ENCODE peak calls at places on chromosome 9, in five cellular contexts. D is lower lobe of right lung, K is fibroblast of villous mesenchyme, N is colonic mucosa, A is uterus. W is an unnamed sample.

GRCh38 chr9:127138444-127138843 is 16.0 kb upstream of the ANGPTL2 start:
- DNase-seq in D (no peak), K (no peak), N (no peak), A (no peak), W (no peak)

GRCh38 chr9:126347911-126348760 is 21.5 kb downstream of the MVB12B start:
- DNase-seq in D (peak), K (no peak), N (peak), A (no peak), W (no peak)

GRCh38 chr9:92894711-92895362 is 17.0 kb upstream of the ZNF484 start:
- DNase-seq in D (no peak), K (no peak), N (no peak), A (no peak), W (no peak)

GRCh38 chr9:130114741-130115140 is 57.5 kb upstream of the NCS1 start:
- DNase-seq in D (no peak), K (peak), N (no peak), A (no peak), W (no peak)

GRCh38 chr9:4982720-4983482 is 2.2 kb upstream of the JAK2 start:
- DNase-seq in D (no peak), K (no peak), N (no peak), A (no peak), W (no peak)

GRCh38 chr9:69657269-69657668 is 14.9 kb downstream of the APBA1 start:
- DNase-seq in D (no peak), K (no peak), N (no peak), A (no peak), W (no peak)

GRCh38 chr9:18756712-18757125 is 276.3 kb downstream of the SAXO1 start:
- DNase-seq in D (no peak), K (no peak), N (no peak), A (no peak), W (peak)

GRCh38 chr9:126497673-126498255 is 116.0 kb upstream of the LMX1B start:
- DNase-seq in D (peak), K (no peak), N (no peak), A (no peak), W (no peak)

GRCh38 chr9:132877818-132878694 is at the start of gene AK8:
- DNase-seq in D (peak), K (peak), N (peak), A (peak), W (peak)

GRCh38 chr9:137665697-137666504 is 47.1 kb downstream of the EHMT1 start:
- DNase-seq in D (no peak), K (peak), N (no peak), A (peak), W (peak)

GRCh38 chr9:17824191-17824926 is 245.5 kb downstream of the SH3GL2 start:
- DNase-seq in D (no peak), K (no peak), N (no peak), A (no peak), W (peak)

GRCh38 chr9:85741112-85741874 is 461 bp downstream of the AGTPBP1 start:
- DNase-seq in D (peak), K (no peak), N (peak), A (no peak), W (peak)

GRCh38 chr9:123925820-123926219 is 4.1 kb downstream of the DENND1A start:
- DNase-seq in D (no peak), K (peak), N (no peak), A (no peak), W (no peak)

GRCh38 chr9:26502311-26502710 is 390.3 kb downstream of the CAAP1 start:
- DNase-seq in D (no peak), K (no peak), N (no peak), A (no peak), W (no peak)

GRCh38 chr9:21559402-21560280 is 77.5 kb upstream of the IFNE start:
- DNase-seq in D (peak), K (peak), N (peak), A (peak), W (peak)

GRCh38 chr9:95133351-95133724 is 184.2 kb downstream of the FANCC start:
- DNase-seq in D (no peak), K (peak), N (no peak), A (no peak), W (no peak)

GRCh38 chr9:90659626-90660364 is 17.2 kb upstream of the DIRAS2 start:
- DNase-seq in D (no peak), K (peak), N (no peak), A (no peak), W (peak)

GRCh38 chr9:129351642-129352151 is 173.6 kb upstream of the IER5L start:
- DNase-seq in D (no peak), K (no peak), N (no peak), A (no peak), W (no peak)

GRCh38 chr9:19181002-19181401 is 49.5 kb upstream of the DENND4C start:
- DNase-seq in D (no peak), K (peak), N (peak), A (no peak), W (no peak)

GRCh38 chr9:132800038-132800648 is 77.9 kb downstream of the AK8 start:
- DNase-seq in D (peak), K (peak), N (peak), A (peak), W (peak)

GRCh38 chr9:4541281-4541680 is 51.0 kb downstream of the SLC1A1 start:
- DNase-seq in D (no peak), K (no peak), N (no peak), A (no peak), W (no peak)

GRCh38 chr9:14258156-14258555 is 55.8 kb downstream of the NFIB start:
- DNase-seq in D (no peak), K (no peak), N (no peak), A (no peak), W (peak)

DNA sequence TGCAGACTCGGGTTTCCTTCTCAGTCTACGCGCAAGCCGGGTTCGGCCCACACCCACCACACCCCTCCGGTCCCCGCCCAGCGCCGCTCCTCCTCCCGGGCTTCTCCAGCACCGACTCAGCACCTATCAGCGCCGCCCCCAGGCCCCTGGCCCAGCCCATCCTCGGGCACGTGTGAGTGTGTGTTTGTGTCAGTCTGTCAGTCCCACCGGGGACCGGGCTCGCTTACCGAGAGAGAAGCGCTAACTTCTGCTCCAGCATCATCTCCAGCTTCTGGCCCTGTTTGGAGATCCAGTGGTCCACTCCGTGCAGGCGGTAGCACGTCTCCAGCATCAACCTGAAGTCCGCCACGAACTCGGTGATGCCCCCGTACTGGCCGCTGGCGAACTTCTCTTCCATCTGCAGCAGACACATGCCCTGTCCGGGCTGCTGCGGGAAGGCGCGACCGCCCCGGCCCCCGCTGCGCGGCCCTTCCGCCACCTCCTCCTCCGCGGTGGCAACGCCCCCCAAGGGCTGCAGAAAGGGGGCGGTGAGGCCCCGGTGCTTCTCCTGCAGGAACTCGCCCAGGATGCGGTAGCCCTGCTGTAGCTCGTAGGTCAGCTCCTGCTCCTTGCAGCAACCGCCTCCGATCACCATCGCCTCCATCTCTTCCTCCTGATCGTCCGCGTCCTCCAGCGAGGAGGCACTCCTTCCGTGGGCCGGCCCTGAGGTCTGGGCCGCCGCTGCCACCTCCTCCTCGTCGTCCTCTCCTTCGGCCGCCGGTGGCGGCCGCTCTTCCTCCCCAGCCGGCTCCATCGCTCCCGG is 8.3 kb downstream of the RANBP6 start:
- DNase-seq in D (peak), K (peak), N (peak), A (peak), W (peak)
- H3K4me3 ChIP-seq in D (peak), K (peak), N (peak), A (peak), W (peak)

GRCh38 chr9:37508834-37509206 is 23.1 kb downstream of the POLR1E start:
- DNase-seq in D (no peak), K (no peak), N (no peak), A (no peak), W (no peak)

GRCh38 chr9:37509536-37509935 is 23.8 kb downstream of the POLR1E start:
- DNase-seq in D (no peak), K (no peak), N (no peak), A (no peak), W (no peak)

GRCh38 chr9:37511006-37511714 is 25.4 kb downstream of the POLR1E start:
- DNase-seq in D (no peak), K (no peak), N (no peak), A (no peak), W (no peak)

GRCh38 chr9:37507586-37508134 is 21.9 kb downstream of the POLR1E start:
- DNase-seq in D (no peak), K (no peak), N (no peak), A (no peak), W (no peak)

DNA sequence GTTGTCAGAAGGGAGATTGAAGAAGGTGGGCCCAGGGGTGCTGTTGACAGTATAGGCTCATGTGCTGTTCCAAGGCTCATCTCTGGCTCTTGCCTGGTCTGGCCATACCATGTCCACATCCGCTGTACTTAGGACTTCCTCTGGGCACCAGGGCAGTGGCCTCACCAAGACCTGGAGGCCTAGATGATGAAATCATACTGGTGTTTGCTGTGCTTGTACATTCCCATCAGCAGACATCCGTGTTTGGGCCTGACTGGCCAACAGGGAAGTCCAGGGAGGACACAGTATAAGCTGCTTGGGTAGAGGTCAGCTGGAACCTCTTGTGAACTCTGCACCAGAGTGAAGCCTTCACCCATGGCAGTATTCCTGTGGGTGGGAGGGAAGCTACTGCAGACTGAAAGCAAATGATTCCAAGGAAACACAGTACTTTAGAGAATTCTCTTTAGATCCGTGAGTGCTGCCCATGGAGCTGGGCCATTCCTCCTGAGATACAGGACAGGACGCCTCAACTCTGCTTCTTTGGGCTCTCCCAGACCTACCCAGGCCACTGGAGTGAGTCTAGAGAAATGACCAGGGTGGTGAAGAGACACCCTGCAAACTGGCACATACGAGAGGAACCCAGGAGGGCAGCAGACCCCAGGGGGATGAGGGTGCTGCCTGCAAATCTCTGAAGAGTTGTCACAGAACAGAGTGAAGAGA is 22.5 kb downstream of the POLR1E start:
- DNase-seq in D (peak), K (no peak), N (no peak), A (no peak), W (peak)
- TF ChIP-seq CTCF in D (no peak), K (no peak), N (no peak), A (no peak), W (no peak)

DNA sequence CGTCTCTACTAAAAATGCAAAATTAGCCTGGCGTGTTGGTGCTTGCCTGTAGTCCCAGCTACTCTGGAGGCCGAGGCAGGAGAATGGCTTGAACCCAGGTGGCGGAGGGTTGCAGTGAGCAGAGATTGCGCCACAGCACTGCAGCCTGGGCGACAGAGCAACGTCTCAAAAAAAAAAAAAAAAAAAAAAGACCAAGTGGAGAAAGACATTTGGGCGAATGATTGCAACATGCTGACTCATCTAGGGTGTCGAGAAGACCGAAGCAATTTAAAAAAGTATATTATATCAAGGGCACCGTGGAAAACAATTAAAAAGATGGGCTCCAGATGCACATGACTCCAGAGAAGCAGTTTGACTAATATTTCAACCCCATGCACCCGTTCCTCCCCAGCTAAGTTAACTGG is 9.2 kb downstream of the KLF4 start:
- DNase-seq in D (peak), K (peak), N (peak), A (peak), W (peak)
- H3K4me3 ChIP-seq in D (peak), K (peak), N (no peak), A (no peak), W (peak)

DNA sequence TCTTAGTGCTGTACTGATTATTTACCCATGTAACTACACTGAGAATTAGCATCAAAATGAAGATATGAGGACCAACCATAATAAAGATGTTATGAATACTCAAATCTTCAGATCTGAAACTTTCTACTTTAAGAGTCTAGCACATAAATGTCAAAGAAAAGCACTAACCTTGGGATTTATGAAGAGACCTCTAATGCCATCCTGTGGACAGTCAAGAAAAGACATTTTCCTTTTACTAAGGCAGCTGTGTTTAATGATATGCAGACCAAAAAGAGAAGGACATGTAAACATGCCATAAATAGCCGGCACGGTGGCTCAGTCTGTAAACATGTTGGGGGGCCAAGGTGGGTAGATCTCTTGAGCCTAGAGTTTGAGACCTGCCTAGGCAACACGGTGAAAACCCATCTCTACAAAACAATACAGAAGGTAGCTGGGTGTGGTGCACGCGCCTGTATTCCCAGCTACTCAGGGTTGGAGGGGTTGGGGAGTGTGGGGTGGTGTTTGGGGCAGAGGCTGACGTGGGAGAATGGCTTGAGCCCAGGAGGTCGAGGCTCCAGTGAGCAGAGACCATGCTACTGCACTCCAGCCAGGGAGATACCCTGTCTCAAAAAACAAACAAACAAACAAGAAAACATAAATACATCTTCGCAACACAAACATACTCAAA is 266.9 kb upstream of the TYRP1 start:
- DNase-seq in D (no peak), K (peak), N (no peak), A (no peak), W (peak)
- TF ChIP-seq CTCF in D (no peak), K (no peak), N (no peak), A (no peak), W (peak)

GRCh38 chr9:122342323-122343050 is 28.3 kb upstream of the PTGS1 start:
- DNase-seq in D (no peak), K (no peak), N (no peak), A (no peak), W (no peak)

GRCh38 chr9:122338989-122339388 is 31.8 kb upstream of the PTGS1 start:
- DNase-seq in D (no peak), K (no peak), N (no peak), A (no peak), W (no peak)

GRCh38 chr9:122339579-122339978 is 31.2 kb upstream of the PTGS1 start:
- DNase-seq in D (no peak), K (no peak), N (no peak), A (no peak), W (no peak)

GRCh38 chr9:122338536-122338935 is 32.3 kb upstream of the PTGS1 start:
- DNase-seq in D (no peak), K (no peak), N (no peak), A (no peak), W (no peak)

DNA sequence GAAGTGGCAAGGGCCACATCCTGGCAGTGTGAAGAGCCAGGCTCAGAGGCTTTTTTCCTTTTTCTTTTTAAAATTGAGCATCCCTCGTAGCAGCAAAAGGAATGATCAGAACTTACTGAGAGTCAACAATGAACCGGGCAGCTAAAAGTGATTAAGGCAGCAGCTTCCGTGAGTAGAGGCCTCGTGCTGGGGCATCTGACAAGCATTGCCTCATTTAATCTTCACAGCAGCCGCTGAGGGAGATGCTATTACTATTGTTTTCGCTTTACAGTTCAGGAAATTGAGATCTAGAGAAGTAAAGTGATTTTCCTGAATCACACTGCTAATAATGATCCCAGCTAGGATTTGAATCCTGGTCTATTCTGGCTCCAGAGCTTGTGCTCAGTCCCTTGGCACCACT is 30.7 kb upstream of the PTGS1 start:
- DNase-seq in D (no peak), K (no peak), N (no peak), A (no peak), W (no peak)
- H3K4me3 ChIP-seq in D (no peak), K (no peak), N (no peak), A (no peak), W (no peak)

GRCh38 chr9:107044872-107045271 is 181.9 kb downstream of the ZNF462 start:
- DNase-seq in D (no peak), K (no peak), N (no peak), A (no peak), W (no peak)
- TF ChIP-seq CTCF in D (no peak), K (peak), N (no peak), A (no peak), W (peak)

DNA sequence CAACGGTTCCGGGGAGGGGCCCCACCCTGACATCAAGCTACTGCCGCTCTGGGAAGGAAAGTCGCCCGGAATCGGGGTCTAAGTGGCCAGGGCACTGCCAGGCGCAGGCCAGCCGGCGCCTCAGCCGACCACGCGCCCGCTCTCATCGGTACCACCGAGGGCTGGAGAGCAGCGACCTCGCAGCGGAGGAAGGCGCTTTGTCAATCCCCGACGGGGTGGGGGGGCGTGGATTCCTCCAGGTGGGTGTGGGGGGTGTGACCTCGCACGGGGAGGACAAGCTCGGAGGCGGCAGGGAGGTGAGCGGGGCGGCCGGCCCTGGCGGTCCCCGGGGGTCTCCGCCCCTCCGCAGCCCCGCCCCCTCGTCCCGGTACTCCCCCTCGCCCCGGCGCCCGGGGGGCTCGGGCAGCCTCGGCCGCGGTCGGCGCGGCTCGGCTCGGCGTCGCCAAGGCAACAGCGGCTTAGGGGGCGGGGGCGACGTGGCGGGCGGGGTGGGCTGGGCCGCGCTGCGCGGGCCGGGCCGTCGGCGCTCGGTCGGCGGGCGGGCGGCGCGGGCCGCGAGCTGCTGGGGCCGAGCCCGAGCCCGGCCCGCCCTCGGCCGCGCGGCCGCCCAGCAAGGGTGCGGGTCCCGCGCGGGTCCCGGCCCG is 47.3 kb downstream of the DAB2IP start:
- DNase-seq in D (peak), K (no peak), N (no peak), A (peak), W (peak)
- H3K4me3 ChIP-seq in D (peak), K (peak), N (peak), A (peak), W (peak)

DNA sequence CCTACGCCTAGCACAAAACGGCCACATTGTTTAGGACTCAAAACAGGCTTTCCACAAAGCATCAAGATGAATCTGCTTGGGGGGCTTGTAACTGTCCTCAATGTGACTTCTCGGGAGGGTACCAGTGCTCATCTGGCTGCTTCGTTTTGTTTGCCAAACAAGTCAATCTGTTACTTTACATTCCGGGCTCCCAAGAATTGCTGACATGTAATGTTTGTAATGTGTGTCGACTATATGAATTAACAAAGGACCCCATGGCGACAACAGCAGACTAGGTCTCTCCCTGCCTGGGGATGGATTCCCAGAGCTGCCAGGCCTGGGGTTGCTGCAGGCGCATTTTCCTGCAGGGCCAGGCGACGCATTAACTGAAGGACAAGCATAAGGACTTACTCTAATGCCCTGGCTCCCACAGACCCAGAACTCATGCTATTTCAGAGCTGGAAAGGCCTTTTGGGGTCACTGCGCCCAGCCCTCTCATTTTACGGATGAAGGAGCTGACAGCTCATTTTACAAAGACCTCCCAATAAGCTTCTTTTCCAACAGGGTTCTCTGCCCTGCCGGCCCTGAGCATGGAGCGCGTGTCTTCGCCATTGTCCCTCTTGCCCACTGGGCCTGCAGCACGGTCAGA is 214.8 kb downstream of the TTLL11 start:
- DNase-seq in D (no peak), K (no peak), N (no peak), A (no peak), W (no peak)
- TF ChIP-seq CTCF in D (no peak), K (no peak), N (no peak), A (no peak), W (no peak)

W was measured in choroid plexus epithelial cell.